ENCODE peak calls at places on chromosomes 12 and 14, in six cellular contexts. H is pancreas; U is transverse colon; K is AG10803; B is NCI-H1436; Q is activated CD8-positive, alpha-beta memory T cell treated with anti-CD3 and anti-CD28 coated beads for 1 hour. P is an unnamed sample.

GRCh38 chr14:47300801-47301200 is 374.6 kb downstream of the MDGA2 start:
- DNase-seq in U (no peak), H (no peak), Q (no peak), B (no peak), K (no peak), P (no peak)

GRCh38 chr12:63821781-63822251 is 22.7 kb upstream of the SRGAP1 start:
- DNase-seq in H (peak), Q (no peak), K (peak), B (no peak), U (no peak), P (no peak)

GRCh38 chr12:25323774-25324086 is 73.0 kb upstream of the KRAS start:
- DNase-seq in K (no peak), B (no peak), Q (no peak), U (no peak), H (no peak), P (no peak)

GRCh38 chr14:105153331-105153731 is 15.2 kb downstream of the JAG2 start:
- DNase-seq in K (no peak), Q (no peak), B (no peak), H (peak), U (no peak), P (no peak)

GRCh38 chr12:98741229-98741614 is 96.1 kb downstream of the APAF1 start:
- DNase-seq in U (no peak), Q (no peak), K (no peak), H (no peak), B (no peak), P (no peak)

GRCh38 chr14:95364481-95365209 is 44.9 kb upstream of the CLMN start:
- DNase-seq in H (no peak), B (no peak), K (no peak), U (no peak), Q (no peak), P (no peak)

GRCh38 chr12:104226672-104227071 is 11.1 kb downstream of the TXNRD1 start:
- DNase-seq in B (no peak), Q (no peak), H (no peak), U (no peak), K (peak), P (no peak)

GRCh38 chr12:26052652-26053051 is 72.2 kb downstream of the BHLHE41 start:
- DNase-seq in B (no peak), U (no peak), Q (no peak), H (no peak), K (no peak), P (no peak)